ENCODE peak calls at places on chromosome 7, in seven cellular contexts. M, A, H, U, X, Y and J are unnamed samples.

GRCh38 chr7:84665339-84665738 is 470.8 kb upstream of the SEMA3A start:
- DNase-seq in A (no peak), U (no peak), H (no peak), M (no peak), Y (no peak), X (no peak), J (no peak)

GRCh38 chr7:19939746-19940145 is 166.3 kb upstream of the TMEM196 start:
- DNase-seq in H (peak; percentile 42), Y (no peak), X (no peak), A (peak; percentile 70), U (peak; percentile 58), M (no peak), J (peak; percentile 44)

GRCh38 chr7:123635551-123636359 is 19.9 kb upstream of the LMOD2 start:
- DNase-seq in H (peak; percentile 41), A (peak; percentile 55), M (no peak), Y (no peak), U (peak; percentile 61), X (no peak), J (no peak)

GRCh38 chr7:130995252-130996081 is 261.5 kb upstream of the KLF14 start:
- DNase-seq in Y (no peak), H (no peak), X (no peak), M (no peak), A (no peak), U (no peak), J (peak; percentile 69)

GRCh38 chr7:106065560-106066500 is 46.3 kb downstream of the SYPL1 start:
- DNase-seq in M (no peak), Y (no peak), U (no peak), A (peak; percentile 87), X (no peak), H (peak; percentile 42), J (no peak)

GRCh38 chr7:69800495-69800894 is 202.2 kb downstream of the AUTS2 start:
- DNase-seq in U (no peak), M (no peak), A (no peak), H (no peak), X (peak; percentile 64), Y (no peak), J (no peak)

GRCh38 chr7:134058521-134058920 is 68.6 kb upstream of the LRGUK start:
- DNase-seq in M (no peak), Y (no peak), X (no peak), A (no peak), U (no peak), H (no peak), J (no peak)

GRCh38 chr7:16299853-16300252 is 121.5 kb downstream of the CRPPA start:
- DNase-seq in X (no peak), A (peak; percentile 29), H (no peak), U (peak; percentile 3), M (no peak), Y (no peak), J (peak; percentile 10)

GRCh38 chr7:100167912-100168323 is 499 bp downstream of the GAL3ST4 start:
- DNase-seq in U (no peak), Y (no peak), X (no peak), A (no peak), H (no peak), M (no peak), J (no peak)

GRCh38 chr7:106421181-106421762 is 136.5 kb upstream of the NAMPT start:
- DNase-seq in M (no peak), X (peak; percentile 81), H (no peak), Y (peak; percentile 65), U (peak; percentile 95), A (no peak), J (peak; percentile 16)

GRCh38 chr7:103651978-103652377 is 206.0 kb upstream of the SLC26A5 start:
- DNase-seq in U (no peak), H (no peak), M (no peak), A (no peak), Y (no peak), X (no peak), J (no peak)

GRCh38 chr7:18086165-18087030 is 58.8 kb upstream of the PRPS1L1 start:
- DNase-seq in X (no peak), U (no peak), Y (peak; percentile 16), A (peak; percentile 36), M (no peak), H (peak; percentile 30), J (no peak)

GRCh38 chr7:110090113-110090820 is 1000.7 kb upstream of the LRRN3 start:
- DNase-seq in Y (no peak), H (no peak), A (peak; percentile 64), U (peak; percentile 37), M (peak; percentile 17), X (no peak), J (no peak)

GRCh38 chr7:157560710-157561522 is 224.1 kb downstream of the DNAJB6 start:
- DNase-seq in X (no peak), Y (no peak), H (no peak), A (no peak), M (no peak), U (no peak), J (no peak)

GRCh38 chr7:13908667-13909382 is 80.6 kb downstream of the ETV1 start:
- DNase-seq in Y (no peak), H (no peak), A (peak; percentile 4), M (no peak), X (no peak), U (no peak), J (no peak)

GRCh38 chr7:75743455-75743859 is 4.7 kb upstream of the HIP1 start:
- DNase-seq in H (no peak), M (no peak), X (no peak), Y (peak; percentile 35), U (no peak), A (no peak), J (no peak)

GRCh38 chr7:157306836-157307533 is 29.8 kb upstream of the DNAJB6 start:
- DNase-seq in U (no peak), H (no peak), X (no peak), Y (no peak), A (no peak), M (no peak), J (no peak)

GRCh38 chr7:151732834-151733585 is 143.9 kb downstream of the PRKAG2 start:
- DNase-seq in H (no peak), U (peak; percentile 36), Y (no peak), A (no peak), X (no peak), M (no peak), J (no peak)

GRCh38 chr7:119033641-119034040 is 809.1 kb downstream of the ANKRD7 start:
- DNase-seq in X (no peak), A (no peak), Y (no peak), U (no peak), H (no peak), M (no peak), J (no peak)

GRCh38 chr7:30412810-30413504 is 65.6 kb downstream of the NOD1 start:
- DNase-seq in Y (peak; percentile 49), A (peak; percentile 85), M (peak; percentile 52), H (peak; percentile 68), X (no peak), U (peak; percentile 83), J (peak; percentile 31)

GRCh38 chr7:77404635-77405034 is 11.5 kb downstream of the GSAP start:
- DNase-seq in X (no peak), Y (no peak), U (no peak), M (no peak), H (no peak), A (no peak), J (no peak)

GRCh38 chr7:102891693-102892261 is 21.0 kb upstream of the LRRC17 start:
- DNase-seq in M (no peak), U (peak; percentile 89), H (peak; percentile 78), A (peak; percentile 90), Y (peak; percentile 35), X (no peak), J (no peak)

GRCh38 chr7:1563939-1564602 is 5.8 kb downstream of the PSMG3 start:
- DNase-seq in A (no peak), U (no peak), M (no peak), Y (no peak), H (no peak), X (no peak), J (no peak)
- H3K27ac ChIP-seq in A (no peak overlapping the region), U (no peak overlapping the region), M (no peak overlapping the region), Y (no peak overlapping the region), H (peak overlapping the region; percentile 96), X (no peak overlapping the region), J (no peak overlapping the region)

GRCh38 chr7:117210908-117211307 is 112.0 kb downstream of the WNT2 start:
- DNase-seq in H (no peak), A (no peak), M (no peak), X (no peak), U (no peak), Y (no peak), J (no peak)

GRCh38 chr7:117211614-117212013 is 111.2 kb downstream of the WNT2 start:
- DNase-seq in A (no peak), X (no peak), U (no peak), Y (no peak), M (no peak), H (no peak), J (no peak)

GRCh38 chr7:117216010-117216409 is 106.8 kb downstream of the WNT2 start:
- DNase-seq in A (no peak), Y (no peak), U (no peak), X (no peak), M (no peak), H (no peak), J (no peak)

GRCh38 chr7:117210366-117210765 is 112.5 kb downstream of the WNT2 start:
- DNase-seq in H (no peak), A (no peak), U (no peak), Y (no peak), M (no peak), X (no peak), J (no peak)

DNA sequence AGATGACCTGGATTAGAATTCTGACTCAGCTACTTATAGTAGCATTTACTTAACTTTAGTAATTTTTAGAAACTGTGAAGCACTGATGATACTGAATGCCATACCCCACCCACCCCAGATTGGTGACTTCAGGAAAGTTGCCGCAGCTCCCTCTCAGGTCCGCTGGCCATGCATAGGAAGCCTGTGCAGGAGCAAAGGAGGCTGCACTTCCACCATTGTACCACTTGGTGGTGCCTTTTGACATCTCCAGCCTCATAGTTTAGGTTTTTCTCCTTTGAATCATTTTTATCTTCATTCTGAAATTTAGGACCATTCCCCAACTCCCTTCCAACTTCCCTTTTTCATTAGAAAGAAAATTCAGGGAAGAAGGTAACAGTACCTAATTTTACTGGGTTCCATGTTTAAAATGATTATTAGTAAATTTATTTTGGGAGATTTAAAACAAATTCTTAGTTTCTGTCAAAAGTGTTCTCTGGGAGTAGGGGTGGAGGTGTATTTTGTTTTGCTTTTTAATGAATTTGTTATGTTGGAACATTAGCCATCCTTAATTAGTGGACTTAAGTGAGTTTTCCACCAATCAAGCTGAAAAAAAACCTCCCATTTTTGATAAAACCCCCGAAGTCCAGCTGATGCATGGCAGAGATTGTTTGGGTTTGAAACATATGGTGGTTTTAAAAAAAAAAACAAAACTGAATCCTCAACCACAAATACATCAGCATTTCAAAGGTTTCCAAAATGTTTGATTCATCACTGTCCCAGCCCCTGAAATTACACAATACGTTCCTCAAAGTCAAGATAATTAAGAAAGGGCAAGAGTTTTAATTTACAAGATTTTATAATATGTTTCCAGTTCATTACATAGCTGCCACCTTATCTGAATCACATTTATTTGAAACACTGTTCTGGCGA is 109.6 kb downstream of the WNT2 start:
- DNase-seq in X (peak; percentile 52), A (peak; percentile 78), M (peak; percentile 60), U (peak; percentile 75), H (peak; percentile 53), Y (peak; percentile 47), J (no peak)
- H3K27ac ChIP-seq in X (no peak overlapping the region), A (no peak overlapping the region), M (no peak overlapping the region), U (peak overlapping the region; percentile 60), H (no peak overlapping the region), Y (no peak overlapping the region), J (no peak overlapping the region)

GRCh38 chr7:27997188-27997707 is 183.3 kb downstream of the JAZF1 start:
- DNase-seq in U (no peak), X (no peak), H (no peak), Y (no peak), A (no peak), M (no peak), J (no peak)
- H3K27ac ChIP-seq in U (no peak overlapping the region), X (no peak overlapping the region), H (no peak overlapping the region), Y (no peak overlapping the region), A (no peak overlapping the region), M (no peak overlapping the region), J (no peak overlapping the region)

GRCh38 chr7:107999814-108000560 is 3.0 kb downstream of the LAMB1 start:
- DNase-seq in M (no peak), Y (no peak), H (no peak), A (no peak), X (no peak), U (peak; percentile 60), J (no peak)
- H3K27ac ChIP-seq in M (peak overlapping the region; percentile 90), Y (peak overlapping the region; percentile 88), H (peak overlapping the region; percentile 72), A (peak overlapping the region; percentile 11), X (peak overlapping the region; percentile 28), U (peak overlapping the region; percentile 41), J (peak overlapping the region; percentile 90)